ENCODE peak calls at places on chromosomes 4 and X, in five cellular contexts. One of them, this sample, is unnamed.

GRCh38 chr4:40227284-40227683 is 30.5 kb downstream of the RHOH start:
- DNase-seq in upper lobe of right lung: no peak
- DNase-seq in smooth muscle cell of the brain vasculature: no peak
- DNase-seq in stimulated activated naive B cell treated with anti-CD40 and anti-IgM and Interleukin-4, amounts not matched to agents 10 μg/mL and 1 μg/mL and 100 μg/mL, for 72 hours: peak
- DNase-seq in fibroblast of the conjunctiva: no peak
- DNase-seq in this sample: peak

GRCh38 chr4:56986952-56987351 is 8.3 kb downstream of the POLR2B start:
- DNase-seq in upper lobe of right lung: no peak
- DNase-seq in smooth muscle cell of the brain vasculature: no peak
- DNase-seq in stimulated activated naive B cell treated with anti-CD40 and anti-IgM and Interleukin-4, amounts not matched to agents 10 μg/mL and 1 μg/mL and 100 μg/mL, for 72 hours: no peak
- DNase-seq in fibroblast of the conjunctiva: no peak
- DNase-seq in this sample: no peak

GRCh38 chrX:113929004-113929403 is 654.9 kb upstream of the HTR2C start:
- DNase-seq in upper lobe of right lung: no peak
- DNase-seq in smooth muscle cell of the brain vasculature: no peak
- DNase-seq in stimulated activated naive B cell treated with anti-CD40 and anti-IgM and Interleukin-4, amounts not matched to agents 10 μg/mL and 1 μg/mL and 100 μg/mL, for 72 hours: no peak
- DNase-seq in fibroblast of the conjunctiva: peak
- DNase-seq in this sample: no peak

GRCh38 chr4:5893013-5893580 is at the start of gene CRMP1:
- DNase-seq in upper lobe of right lung: no peak
- DNase-seq in smooth muscle cell of the brain vasculature: no peak
- DNase-seq in stimulated activated naive B cell treated with anti-CD40 and anti-IgM and Interleukin-4, amounts not matched to agents 10 μg/mL and 1 μg/mL and 100 μg/mL, for 72 hours: no peak
- DNase-seq in fibroblast of the conjunctiva: no peak
- DNase-seq in this sample: no peak

GRCh38 chr4:182023469-182023868 is 219.7 kb upstream of the TENM3 start:
- DNase-seq in upper lobe of right lung: no peak
- DNase-seq in smooth muscle cell of the brain vasculature: no peak
- DNase-seq in stimulated activated naive B cell treated with anti-CD40 and anti-IgM and Interleukin-4, amounts not matched to agents 10 μg/mL and 1 μg/mL and 100 μg/mL, for 72 hours: no peak
- DNase-seq in fibroblast of the conjunctiva: no peak
- DNase-seq in this sample: no peak

GRCh38 chrX:111646515-111646914 is 34.5 kb upstream of the ALG13 start:
- DNase-seq in upper lobe of right lung: no peak
- DNase-seq in smooth muscle cell of the brain vasculature: no peak
- DNase-seq in stimulated activated naive B cell treated with anti-CD40 and anti-IgM and Interleukin-4, amounts not matched to agents 10 μg/mL and 1 μg/mL and 100 μg/mL, for 72 hours: no peak
- DNase-seq in fibroblast of the conjunctiva: no peak
- DNase-seq in this sample: no peak

GRCh38 chr4:15232725-15233597 is 194.9 kb upstream of the C1QTNF7 start:
- DNase-seq in upper lobe of right lung: no peak
- DNase-seq in smooth muscle cell of the brain vasculature: peak
- DNase-seq in stimulated activated naive B cell treated with anti-CD40 and anti-IgM and Interleukin-4, amounts not matched to agents 10 μg/mL and 1 μg/mL and 100 μg/mL, for 72 hours: no peak
- DNase-seq in fibroblast of the conjunctiva: no peak
- DNase-seq in this sample: no peak

GRCh38 chrX:144918936-144919335 is 328.4 kb upstream of the SPANXN1 start:
- DNase-seq in upper lobe of right lung: no peak
- DNase-seq in smooth muscle cell of the brain vasculature: no peak
- DNase-seq in stimulated activated naive B cell treated with anti-CD40 and anti-IgM and Interleukin-4, amounts not matched to agents 10 μg/mL and 1 μg/mL and 100 μg/mL, for 72 hours: no peak
- DNase-seq in fibroblast of the conjunctiva: no peak
- DNase-seq in this sample: no peak

GRCh38 chr4:106671711-106672110 is 303.1 kb upstream of the GIMD1 start:
- DNase-seq in upper lobe of right lung: no peak
- DNase-seq in smooth muscle cell of the brain vasculature: no peak
- DNase-seq in stimulated activated naive B cell treated with anti-CD40 and anti-IgM and Interleukin-4, amounts not matched to agents 10 μg/mL and 1 μg/mL and 100 μg/mL, for 72 hours: no peak
- DNase-seq in fibroblast of the conjunctiva: no peak
- DNase-seq in this sample: no peak

GRCh38 chrX:16839852-16840460 is 30.2 kb downstream of the RBBP7 start:
- DNase-seq in upper lobe of right lung: no peak
- DNase-seq in smooth muscle cell of the brain vasculature: no peak
- DNase-seq in stimulated activated naive B cell treated with anti-CD40 and anti-IgM and Interleukin-4, amounts not matched to agents 10 μg/mL and 1 μg/mL and 100 μg/mL, for 72 hours: no peak
- DNase-seq in fibroblast of the conjunctiva: peak
- DNase-seq in this sample: no peak

GRCh38 chr4:135833529-135833928 is 1631.9 kb upstream of the PABPC4L start:
- DNase-seq in upper lobe of right lung: no peak
- DNase-seq in smooth muscle cell of the brain vasculature: no peak
- DNase-seq in stimulated activated naive B cell treated with anti-CD40 and anti-IgM and Interleukin-4, amounts not matched to agents 10 μg/mL and 1 μg/mL and 100 μg/mL, for 72 hours: no peak
- DNase-seq in fibroblast of the conjunctiva: no peak
- DNase-seq in this sample: no peak

GRCh38 chrX:30971761-30972603 is 82.9 kb upstream of the TAB3 start:
- DNase-seq in upper lobe of right lung: no peak
- DNase-seq in smooth muscle cell of the brain vasculature: peak
- DNase-seq in stimulated activated naive B cell treated with anti-CD40 and anti-IgM and Interleukin-4, amounts not matched to agents 10 μg/mL and 1 μg/mL and 100 μg/mL, for 72 hours: peak
- DNase-seq in fibroblast of the conjunctiva: peak
- DNase-seq in this sample: peak

GRCh38 chr4:13910556-13910955 is 283.0 kb upstream of the BOD1L1 start:
- DNase-seq in upper lobe of right lung: no peak
- DNase-seq in smooth muscle cell of the brain vasculature: no peak
- DNase-seq in stimulated activated naive B cell treated with anti-CD40 and anti-IgM and Interleukin-4, amounts not matched to agents 10 μg/mL and 1 μg/mL and 100 μg/mL, for 72 hours: no peak
- DNase-seq in fibroblast of the conjunctiva: peak
- DNase-seq in this sample: no peak

GRCh38 chrX:133214316-133214715 is 3.8 kb downstream of the TFDP3 start:
- DNase-seq in upper lobe of right lung: no peak
- DNase-seq in smooth muscle cell of the brain vasculature: no peak
- DNase-seq in stimulated activated naive B cell treated with anti-CD40 and anti-IgM and Interleukin-4, amounts not matched to agents 10 μg/mL and 1 μg/mL and 100 μg/mL, for 72 hours: no peak
- DNase-seq in fibroblast of the conjunctiva: no peak
- DNase-seq in this sample: no peak

GRCh38 chr4:81032805-81033684 is 2.5 kb downstream of the BMP3 start:
- DNase-seq in upper lobe of right lung: no peak
- DNase-seq in smooth muscle cell of the brain vasculature: no peak
- DNase-seq in stimulated activated naive B cell treated with anti-CD40 and anti-IgM and Interleukin-4, amounts not matched to agents 10 μg/mL and 1 μg/mL and 100 μg/mL, for 72 hours: no peak
- DNase-seq in fibroblast of the conjunctiva: no peak
- DNase-seq in this sample: no peak

GRCh38 chr4:85402371-85402770 is 72.6 kb upstream of the ARHGAP24 start:
- DNase-seq in upper lobe of right lung: no peak
- DNase-seq in smooth muscle cell of the brain vasculature: peak
- DNase-seq in stimulated activated naive B cell treated with anti-CD40 and anti-IgM and Interleukin-4, amounts not matched to agents 10 μg/mL and 1 μg/mL and 100 μg/mL, for 72 hours: no peak
- DNase-seq in fibroblast of the conjunctiva: peak
- DNase-seq in this sample: no peak

GRCh38 chr4:108940086-108941033 is 177.5 kb upstream of the ETNPPL start:
- DNase-seq in upper lobe of right lung: no peak
- DNase-seq in smooth muscle cell of the brain vasculature: no peak
- DNase-seq in stimulated activated naive B cell treated with anti-CD40 and anti-IgM and Interleukin-4, amounts not matched to agents 10 μg/mL and 1 μg/mL and 100 μg/mL, for 72 hours: no peak
- DNase-seq in fibroblast of the conjunctiva: no peak
- DNase-seq in this sample: no peak

GRCh38 chr4:99099311-99099710 is 10.7 kb upstream of the ADH5 start:
- DNase-seq in upper lobe of right lung: no peak
- DNase-seq in smooth muscle cell of the brain vasculature: no peak
- DNase-seq in stimulated activated naive B cell treated with anti-CD40 and anti-IgM and Interleukin-4, amounts not matched to agents 10 μg/mL and 1 μg/mL and 100 μg/mL, for 72 hours: no peak
- DNase-seq in fibroblast of the conjunctiva: no peak
- DNase-seq in this sample: no peak

GRCh38 chr4:112238833-112239232 is 7.2 kb downstream of the AP1AR start:
- DNase-seq in upper lobe of right lung: no peak
- DNase-seq in smooth muscle cell of the brain vasculature: no peak
- DNase-seq in stimulated activated naive B cell treated with anti-CD40 and anti-IgM and Interleukin-4, amounts not matched to agents 10 μg/mL and 1 μg/mL and 100 μg/mL, for 72 hours: no peak
- DNase-seq in fibroblast of the conjunctiva: no peak
- DNase-seq in this sample: no peak